ENCODE peak calls at places on chromosomes 4 and X, in five cellular contexts. One of them, this sample, is unnamed.

GRCh38 chrX:154374361-154375155 is at the start of gene FLNA:
- DNase-seq in stimulated activated CD4-positive, alpha-beta T cell treated with anti-CD3 and anti-CD28 coated beads, Interleukin-4, amount 100 ng/mL, for 48 hours: no peak
- DNase-seq in left ventricle myocardium superior: peak
- DNase-seq in posterior cingulate gyrus: no peak
- DNase-seq in head of caudate nucleus: no peak
- DNase-seq in this sample: no peak

GRCh38 chr4:113106076-113106475 is 56.6 kb downstream of the ANK2 start:
- DNase-seq in stimulated activated CD4-positive, alpha-beta T cell treated with anti-CD3 and anti-CD28 coated beads, Interleukin-4, amount 100 ng/mL, for 48 hours: no peak
- DNase-seq in left ventricle myocardium superior: no peak
- DNase-seq in posterior cingulate gyrus: no peak
- DNase-seq in head of caudate nucleus: no peak
- DNase-seq in this sample: no peak

GRCh38 chr4:153616005-153616555 is 68.0 kb upstream of the TLR2 start:
- DNase-seq in stimulated activated CD4-positive, alpha-beta T cell treated with anti-CD3 and anti-CD28 coated beads, Interleukin-4, amount 100 ng/mL, for 48 hours: peak
- DNase-seq in left ventricle myocardium superior: no peak
- DNase-seq in posterior cingulate gyrus: no peak
- DNase-seq in head of caudate nucleus: no peak
- DNase-seq in this sample: peak

GRCh38 chrX:19107035-19107434 is 15.2 kb downstream of the ADGRG2 start:
- DNase-seq in stimulated activated CD4-positive, alpha-beta T cell treated with anti-CD3 and anti-CD28 coated beads, Interleukin-4, amount 100 ng/mL, for 48 hours: no peak
- DNase-seq in left ventricle myocardium superior: no peak
- DNase-seq in posterior cingulate gyrus: no peak
- DNase-seq in head of caudate nucleus: no peak
- DNase-seq in this sample: no peak

GRCh38 chr4:127778102-127778501 is 4.0 kb upstream of the HSPA4L start:
- DNase-seq in stimulated activated CD4-positive, alpha-beta T cell treated with anti-CD3 and anti-CD28 coated beads, Interleukin-4, amount 100 ng/mL, for 48 hours: no peak
- DNase-seq in left ventricle myocardium superior: no peak
- DNase-seq in posterior cingulate gyrus: no peak
- DNase-seq in head of caudate nucleus: no peak
- DNase-seq in this sample: no peak

GRCh38 chr4:41990029-41990382 is 324 bp upstream of the SLC30A9 start:
- DNase-seq in stimulated activated CD4-positive, alpha-beta T cell treated with anti-CD3 and anti-CD28 coated beads, Interleukin-4, amount 100 ng/mL, for 48 hours: no peak
- DNase-seq in left ventricle myocardium superior: no peak
- DNase-seq in posterior cingulate gyrus: no peak
- DNase-seq in head of caudate nucleus: no peak
- DNase-seq in this sample: no peak

GRCh38 chr4:26334366-26334765 is 13.6 kb downstream of the RBPJ start:
- DNase-seq in stimulated activated CD4-positive, alpha-beta T cell treated with anti-CD3 and anti-CD28 coated beads, Interleukin-4, amount 100 ng/mL, for 48 hours: no peak
- DNase-seq in left ventricle myocardium superior: no peak
- DNase-seq in posterior cingulate gyrus: no peak
- DNase-seq in head of caudate nucleus: no peak
- DNase-seq in this sample: no peak

GRCh38 chrX:110280954-110281353 is 36.9 kb downstream of the AMMECR1 start:
- DNase-seq in stimulated activated CD4-positive, alpha-beta T cell treated with anti-CD3 and anti-CD28 coated beads, Interleukin-4, amount 100 ng/mL, for 48 hours: no peak
- DNase-seq in left ventricle myocardium superior: no peak
- DNase-seq in posterior cingulate gyrus: no peak
- DNase-seq in head of caudate nucleus: no peak
- DNase-seq in this sample: no peak

GRCh38 chr4:16573181-16573580 is 325.3 kb downstream of the LDB2 start:
- DNase-seq in stimulated activated CD4-positive, alpha-beta T cell treated with anti-CD3 and anti-CD28 coated beads, Interleukin-4, amount 100 ng/mL, for 48 hours: no peak
- DNase-seq in left ventricle myocardium superior: no peak
- DNase-seq in posterior cingulate gyrus: no peak
- DNase-seq in head of caudate nucleus: no peak
- DNase-seq in this sample: no peak

GRCh38 chr4:13359809-13360208 is 124.3 kb downstream of the RAB28 start:
- DNase-seq in stimulated activated CD4-positive, alpha-beta T cell treated with anti-CD3 and anti-CD28 coated beads, Interleukin-4, amount 100 ng/mL, for 48 hours: no peak
- DNase-seq in left ventricle myocardium superior: no peak
- DNase-seq in posterior cingulate gyrus: no peak
- DNase-seq in head of caudate nucleus: no peak
- DNase-seq in this sample: no peak

GRCh38 chrX:111445485-111445884 is 33.5 kb upstream of the DCX start:
- DNase-seq in stimulated activated CD4-positive, alpha-beta T cell treated with anti-CD3 and anti-CD28 coated beads, Interleukin-4, amount 100 ng/mL, for 48 hours: no peak
- DNase-seq in left ventricle myocardium superior: no peak
- DNase-seq in posterior cingulate gyrus: no peak
- DNase-seq in head of caudate nucleus: no peak
- DNase-seq in this sample: no peak

This sample was measured in activated CD8-positive, alpha-beta T cell treated with anti-CD3 and anti-CD28 coated beads, Interleukin-2, amount 10 ng/mL, durations not matched to agents 7 days and 5 days.